ENCODE peak calls at places on chromosomes 2 and 18, in five cellular contexts. S is NB4; W is CD4-positive, alpha-beta T cell; J is stomach; P is heart left ventricle. D is an unnamed sample.

GRCh38 chr2:133140620-133141019 is 427.6 kb downstream of the NCKAP5 start:
- DNase-seq in S (no peak), W (no peak), J (no peak), P (no peak), D (no peak)

GRCh38 chr18:70380915-70381896 is 92.4 kb downstream of the SOCS6 start:
- DNase-seq in S (peak), W (no peak), J (no peak), P (no peak), D (no peak)

GRCh38 chr18:45521777-45522176 is 93.5 kb upstream of the SLC14A2 start:
- DNase-seq in S (no peak), W (no peak), J (no peak), P (no peak), D (no peak)

GRCh38 chr2:180743412-180743811 is 237.0 kb upstream of the UBE2E3 start:
- DNase-seq in S (no peak), W (no peak), J (no peak), P (no peak), D (no peak)

GRCh38 chr2:189954989-189955388 is 107.5 kb downstream of the MSTN start:
- DNase-seq in S (no peak), W (no peak), J (no peak), P (no peak), D (no peak)

GRCh38 chr2:147223119-147223518 is 621.7 kb upstream of the ACVR2A start:
- DNase-seq in S (no peak), W (no peak), J (no peak), P (no peak), D (no peak)

GRCh38 chr18:21191596-21192307 is 50.3 kb upstream of the GREB1L start:
- DNase-seq in S (peak), W (no peak), J (peak), P (peak), D (no peak)

GRCh38 chr2:200252661-200253067 is 53.8 kb upstream of the SPATS2L start:
- DNase-seq in S (no peak), W (no peak), J (no peak), P (no peak), D (no peak)

GRCh38 chr2:68318686-68319396 is 908 bp downstream of the CNRIP1 start:
- DNase-seq in S (no peak), W (no peak), J (no peak), P (peak), D (no peak)

DNA sequence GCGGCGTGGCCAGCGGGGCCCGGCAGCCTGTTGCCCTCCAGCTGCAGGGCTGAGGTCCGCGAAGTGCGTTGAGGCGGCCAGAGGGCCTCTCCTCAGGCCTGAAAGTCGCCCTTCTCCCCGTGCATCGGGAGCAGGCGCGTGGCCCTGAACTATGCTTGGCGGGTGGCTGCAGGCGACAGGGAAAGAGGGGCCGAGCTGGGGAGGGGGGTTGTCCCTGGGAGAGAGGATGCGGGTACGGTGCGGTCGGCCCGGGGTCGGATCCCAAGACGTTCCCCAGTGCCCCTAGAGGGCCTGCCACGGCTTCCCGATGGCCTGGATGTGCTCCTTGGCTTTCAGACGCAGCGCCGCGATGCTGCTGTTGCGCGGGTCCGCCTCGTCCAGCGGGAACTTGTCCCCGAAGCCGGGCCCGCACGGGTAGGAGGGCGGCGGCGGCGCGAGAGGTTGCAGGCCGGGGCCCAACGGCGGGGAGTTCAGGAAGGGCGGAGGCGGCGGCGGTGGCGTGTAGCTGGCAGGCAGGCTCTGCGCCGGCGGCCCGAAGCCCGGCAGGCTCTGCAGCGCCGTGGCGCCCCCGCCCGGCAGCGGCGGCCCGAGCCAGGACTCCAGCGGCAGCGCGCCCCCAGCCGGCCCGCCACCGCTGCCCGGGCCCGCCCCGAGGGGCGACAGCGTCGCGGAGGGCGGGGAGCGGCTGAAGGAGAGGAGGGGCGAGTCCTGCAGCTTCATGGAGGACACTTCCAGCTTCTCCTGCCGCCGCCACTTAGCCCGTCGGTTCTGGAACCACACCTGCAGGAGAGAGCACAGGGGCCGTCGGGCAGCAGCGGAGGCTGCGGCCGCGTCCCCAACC is 4.3 kb downstream of the RAX start:
- DNase-seq in S (peak), W (no peak), J (no peak), P (no peak), D (no peak)
- TF ChIP-seq CTCF in S (no peak), W (no peak), J (no peak), P (no peak), D (no peak)

DNA sequence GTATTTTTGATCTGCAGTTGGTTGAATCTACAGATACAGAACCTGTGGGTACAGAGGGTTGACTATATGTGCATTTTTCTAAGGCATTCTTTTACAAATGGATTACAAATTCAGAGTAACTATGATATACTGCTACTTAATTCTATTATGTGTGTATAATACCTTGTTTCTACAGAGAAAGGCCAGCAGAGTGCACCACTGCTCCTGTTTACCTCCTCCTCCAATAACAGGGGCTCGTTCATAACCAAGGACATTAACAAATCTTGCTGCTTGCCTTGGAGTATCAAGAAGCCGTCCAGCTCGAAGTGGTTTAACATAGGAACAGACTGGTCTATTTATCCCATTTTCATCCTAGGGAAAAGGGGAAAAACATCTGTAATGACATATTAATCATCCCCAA is 16.4 kb downstream of the CEP76 start:
- DNase-seq in S (peak), W (no peak), J (no peak), P (no peak), D (no peak)
- TF ChIP-seq CTCF in S (peak), W (no peak), J (no peak), P (no peak), D (no peak)

GRCh38 chr2:106577252-106577651 is 90.1 kb downstream of the CD8B2 start:
- DNase-seq in S (no peak), W (no peak), J (no peak), P (no peak), D (no peak)
- TF ChIP-seq CTCF in S (no peak), W (no peak), J (no peak), P (no peak), D (no peak)

DNA sequence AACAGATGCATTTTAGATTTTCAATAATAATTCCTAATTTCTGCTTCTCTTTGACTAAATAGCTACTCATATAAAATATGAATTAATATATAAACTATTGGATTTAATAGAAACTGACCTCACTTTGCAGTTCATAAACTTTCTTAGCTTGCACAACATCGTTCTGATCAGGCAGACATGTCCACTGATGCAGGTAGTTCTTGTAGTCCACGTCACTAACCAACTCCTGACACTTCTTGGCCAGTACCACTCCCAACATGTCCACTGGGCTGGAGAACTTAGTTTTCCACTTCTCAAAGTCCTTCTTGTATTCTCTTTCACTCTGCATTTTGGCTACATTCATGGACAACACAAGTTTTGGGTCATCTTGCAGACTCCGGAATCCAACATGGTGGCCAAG is 83.8 kb downstream of the NEB start:
- DNase-seq in S (no peak), W (no peak), J (no peak), P (no peak), D (no peak)
- TF ChIP-seq CTCF in S (no peak), W (no peak), J (no peak), P (no peak), D (no peak)

GRCh38 chr2:159183346-159183745 is 103.2 kb downstream of the WDSUB1 start:
- DNase-seq in S (no peak), W (no peak), J (no peak), P (no peak), D (no peak)

GRCh38 chr2:159188449-159188848 is 98.1 kb downstream of the WDSUB1 start:
- DNase-seq in S (no peak), W (no peak), J (no peak), P (no peak), D (no peak)

GRCh38 chr2:159186462-159186861 is 100.0 kb downstream of the WDSUB1 start:
- DNase-seq in S (no peak), W (no peak), J (no peak), P (no peak), D (no peak)

GRCh38 chr2:159187095-159187494 is 99.4 kb downstream of the WDSUB1 start:
- DNase-seq in S (no peak), W (no peak), J (no peak), P (no peak), D (no peak)

GRCh38 chr2:159185401-159186130 is 100.9 kb downstream of the WDSUB1 start:
- DNase-seq in S (peak), W (no peak), J (no peak), P (no peak), D (no peak)
- TF ChIP-seq CTCF in S (peak), W (no peak), J (peak), P (peak), D (no peak)

GRCh38 chr18:25805939-25806338 is 284.5 kb downstream of the SS18 start:
- DNase-seq in S (no peak), W (no peak), J (no peak), P (no peak), D (no peak)
- TF ChIP-seq CTCF in S (no peak), W (no peak), J (no peak), P (no peak), D (no peak)

GRCh38 chr2:234479465-234479864 is 17.4 kb downstream of the ARL4C start:
- DNase-seq in S (no peak), W (no peak), J (no peak), P (no peak), D (no peak)

GRCh38 chr2:234480337-234480736 is 16.5 kb downstream of the ARL4C start:
- DNase-seq in S (no peak), W (no peak), J (no peak), P (no peak), D (no peak)

GRCh38 chr2:234482807-234483206 is 14.1 kb downstream of the ARL4C start:
- DNase-seq in S (no peak), W (no peak), J (no peak), P (no peak), D (no peak)

GRCh38 chr2:234481301-234481700 is 15.6 kb downstream of the ARL4C start:
- DNase-seq in S (no peak), W (no peak), J (no peak), P (no peak), D (no peak)

GRCh38 chr2:234483568-234484251 is 13.2 kb downstream of the ARL4C start:
- DNase-seq in S (peak), W (peak), J (no peak), P (no peak), D (peak)
- TF ChIP-seq CTCF in S (peak), W (peak), J (no peak), P (no peak), D (no peak)

GRCh38 chr18:37524139-37524538 is 41.5 kb downstream of the CELF4 start:
- DNase-seq in S (no peak), W (no peak), J (no peak), P (no peak), D (no peak)
- TF ChIP-seq CTCF in S (no peak), W (no peak), J (no peak), P (no peak), D (no peak)

GRCh38 chr2:113240150-113240914 is 38.4 kb downstream of the PAX8 start:
- DNase-seq in S (peak), W (no peak), J (peak), P (peak), D (no peak)
- TF ChIP-seq CTCF in S (no peak), W (no peak), J (no peak), P (no peak), D (no peak)